ENCODE peak calls at places on chromosomes 6 and 20, in eight cellular contexts. O is AG04449, E is upper lobe of right lung, V is pancreas, G is fibroblast of lung, C is AG10803, R is uterus, W is heart right ventricle. A is an unnamed sample.

GRCh38 chr6:166499350-166500163 is 86.9 kb downstream of the RAMACL start:
- DNase-seq in E (no peak), C (no peak), O (no peak), W (no peak), G (no peak), V (no peak), R (no peak), A (no peak)

GRCh38 chr6:165883851-165884640 is 221.0 kb upstream of the PDE10A start:
- DNase-seq in V (no peak), C (peak; percentile 60), W (no peak), E (no peak), O (no peak), R (no peak), G (peak; percentile 52), A (no peak)

GRCh38 chr6:137723273-137724017 is 143.6 kb upstream of the TNFAIP3 start:
- DNase-seq in C (no peak), G (no peak), E (no peak), V (no peak), O (no peak), R (no peak), W (no peak), A (no peak)

GRCh38 chr20:49916146-49917002 is 1.0 kb upstream of the SPATA2 start:
- DNase-seq in R (no peak), E (no peak), W (no peak), C (peak; percentile 25), O (no peak), G (peak; percentile 32), V (peak; percentile 71), A (no peak)

GRCh38 chr20:50053790-50054547 is 59.0 kb downstream of the UBE2V1 start:
- DNase-seq in O (no peak), G (no peak), R (no peak), V (no peak), W (no peak), E (no peak), C (no peak), A (no peak)

GRCh38 chr20:63782051-63782471 is 42.5 kb downstream of the SLC2A4RG start:
- DNase-seq in O (no peak), C (no peak), W (no peak), E (no peak), R (no peak), V (no peak), G (no peak), A (no peak)

GRCh38 chr6:14889698-14890593 is 355.9 kb upstream of the JARID2 start:
- DNase-seq in E (no peak), O (no peak), V (no peak), G (no peak), C (no peak), R (no peak), W (no peak), A (no peak)

GRCh38 chr6:78910611-78911134 is 43.3 kb downstream of the IRAK1BP1 start:
- DNase-seq in G (peak; percentile 25), W (peak; percentile 7), O (no peak), R (no peak), C (peak; percentile 12), E (peak; percentile 69), V (no peak), A (no peak)

DNA sequence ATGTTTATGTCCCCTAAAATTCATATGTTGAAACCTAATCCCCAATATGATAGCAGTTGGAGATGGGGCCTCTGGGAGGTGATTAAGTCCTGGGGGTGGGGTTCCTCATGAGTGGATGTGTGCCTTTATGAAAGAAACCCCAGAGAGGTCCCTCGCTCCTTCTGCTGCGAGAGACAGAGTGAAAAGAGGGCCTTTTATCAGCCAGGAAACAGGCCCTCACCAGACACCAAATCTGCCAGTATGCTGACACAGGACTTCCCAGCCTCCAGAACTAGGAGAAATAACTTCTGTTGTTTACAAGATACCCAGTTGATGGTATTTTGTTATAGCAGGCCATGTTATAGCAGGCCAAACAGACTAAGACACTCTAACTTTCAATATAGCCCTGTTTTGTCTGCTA is 100.9 kb upstream of the NFATC2 start:
- DNase-seq in G (no peak), E (no peak), R (no peak), C (no peak), W (no peak), V (no peak), O (no peak), A (no peak)
- TF ChIP-seq CTCF in G (no peak), E (no peak), R (no peak), C (no peak), W (no peak), V (no peak), O (no peak), A (no peak)

GRCh38 chr6:55069132-55069781 is 105.1 kb upstream of the HCRTR2 start:
- DNase-seq in O (no peak), V (peak; percentile 36), R (no peak), E (no peak), W (peak; percentile 11), G (peak; percentile 43), C (peak; percentile 73), A (no peak)
- TF ChIP-seq CTCF in O (peak; percentile 59), V (peak; percentile 47), R (no peak), E (peak; percentile 60), W (peak; percentile 59), G (peak; percentile 68), C (peak; percentile 82), A (peak; percentile 90)

GRCh38 chr20:37758332-37758731 is 64.5 kb downstream of the CTNNBL1 start:
- DNase-seq in E (no peak), O (no peak), V (no peak), C (no peak), W (no peak), G (no peak), R (no peak), A (no peak)
- TF ChIP-seq CTCF in E (no peak), O (peak; percentile 9), V (peak; percentile 7), C (no peak), W (no peak), G (no peak), R (no peak), A (no peak)

GRCh38 chr6:10569392-10570127 is 48.4 kb downstream of the GCNT2 start:
- DNase-seq in V (no peak), E (no peak), O (no peak), G (peak; percentile 19), W (no peak), C (no peak), R (no peak), A (no peak)
- TF ChIP-seq CTCF in V (no peak), E (no peak), O (no peak), G (no peak), W (no peak), C (no peak), R (no peak), A (no peak)

GRCh38 chr6:159716247-159717086 is 10.8 kb upstream of the WTAP start:
- DNase-seq in O (peak; percentile 97), G (peak; percentile 94), W (peak; percentile 21), C (peak; percentile 99), V (peak; percentile 59), E (no peak), R (peak; percentile 87), A (no peak)
- TF ChIP-seq CTCF in O (no peak), G (no peak), W (no peak), C (peak; percentile 28), V (no peak), E (no peak), R (no peak), A (no peak)

DNA sequence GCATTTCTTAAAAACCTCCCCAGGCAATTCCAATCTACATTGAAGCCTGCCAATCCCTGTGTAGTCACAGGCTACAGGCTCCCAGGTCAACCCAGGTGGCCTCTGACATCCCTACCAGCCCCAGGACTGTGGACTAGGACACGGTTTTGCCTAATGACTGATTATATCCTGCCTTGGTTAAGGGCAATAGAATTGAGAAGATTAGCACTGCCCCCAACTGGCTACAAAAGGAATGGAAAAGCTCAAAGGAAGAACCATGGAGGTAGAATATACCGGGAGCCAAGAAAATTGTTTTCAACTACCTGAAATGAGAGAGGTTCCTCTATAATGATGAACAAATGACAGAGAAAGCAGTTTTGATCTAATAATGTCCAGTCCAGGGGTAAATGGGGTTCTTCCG is 421.1 kb upstream of the AGPAT4 start:
- DNase-seq in O (no peak), V (peak; percentile 16), G (peak; percentile 11), R (no peak), C (peak; percentile 48), E (no peak), W (no peak), A (no peak)
- TF ChIP-seq CTCF in O (peak; percentile 40), V (peak; percentile 26), G (peak; percentile 55), R (no peak), C (peak; percentile 82), E (peak; percentile 52), W (peak; percentile 53), A (peak; percentile 12)